ENCODE peak calls at places on chromosomes 7 and 10, in seven cellular contexts. D is D341Med, J is kidney glomerular epithelial cell, M is nucleus accumbens, S is left lobe of liver, W is fibroblast of the conjunctiva, N is psoas muscle. H is an unnamed sample.

GRCh38 chr7:14457567-14458453 is 444.7 kb downstream of the DGKB start:
- DNase-seq in D (peak), J (peak), M (no peak), S (peak), W (peak), N (peak), H (peak)

GRCh38 chr7:32161708-32162107 is 91.5 kb upstream of the PDE1C start:
- DNase-seq in D (no peak), J (peak), M (no peak), S (no peak), W (no peak), N (no peak), H (no peak)

GRCh38 chr7:29091121-29091601 is 55.2 kb downstream of the CPVL start:
- DNase-seq in D (no peak), J (no peak), M (no peak), S (no peak), W (peak), N (peak), H (no peak)

GRCh38 chr7:8147760-8148463 is 114.1 kb downstream of the ICA1 start:
- DNase-seq in D (no peak), J (no peak), M (no peak), S (no peak), W (no peak), N (no peak), H (no peak)

GRCh38 chr10:9911488-9911887 is 1106.2 kb upstream of the CELF2 start:
- DNase-seq in D (no peak), J (no peak), M (no peak), S (no peak), W (no peak), N (no peak), H (no peak)

GRCh38 chr10:31101123-31101522 is 69.5 kb upstream of the ZNF438 start:
- DNase-seq in D (no peak), J (peak), M (no peak), S (no peak), W (no peak), N (no peak), H (no peak)

GRCh38 chr7:26284995-26285632 is 6.5 kb upstream of the SNX10 start:
- DNase-seq in D (peak), J (no peak), M (no peak), S (no peak), W (no peak), N (no peak), H (no peak)

GRCh38 chr7:41457832-41458437 is 245.0 kb downstream of the INHBA start:
- DNase-seq in D (no peak), J (no peak), M (no peak), S (no peak), W (no peak), N (no peak), H (no peak)

GRCh38 chr7:1646957-1647891 is 22.9 kb upstream of the ELFN1 start:
- DNase-seq in D (peak), J (no peak), M (no peak), S (no peak), W (no peak), N (peak), H (no peak)

GRCh38 chr7:107332488-107333269 is 137.2 kb upstream of the GPR22 start:
- DNase-seq in D (no peak), J (no peak), M (no peak), S (no peak), W (no peak), N (no peak), H (no peak)

GRCh38 chr7:149196151-149196704 is 882 bp downstream of the ZNF282 start:
- DNase-seq in D (peak), J (no peak), M (peak), S (peak), W (no peak), N (no peak), H (no peak)

GRCh38 chr7:51062222-51062987 is 254.2 kb downstream of the COBL start:
- DNase-seq in D (no peak), J (no peak), M (no peak), S (no peak), W (no peak), N (no peak), H (no peak)

GRCh38 chr10:98316661-98317060 is 48.7 kb upstream of the LOXL4 start:
- DNase-seq in D (no peak), J (peak), M (no peak), S (no peak), W (no peak), N (no peak), H (no peak)

GRCh38 chr10:83332695-83333094 is 806.6 kb upstream of the GHITM start:
- DNase-seq in D (no peak), J (no peak), M (no peak), S (no peak), W (no peak), N (no peak), H (no peak)

GRCh38 chr10:102188298-102188940 is 36.2 kb downstream of the NOLC1 start:
- DNase-seq in D (no peak), J (no peak), M (no peak), S (no peak), W (no peak), N (no peak), H (no peak)

GRCh38 chr7:50331564-50332208 is 27.2 kb downstream of the IKZF1 start:
- DNase-seq in D (no peak), J (peak), M (no peak), S (no peak), W (no peak), N (no peak), H (no peak)

GRCh38 chr10:22629843-22630228 is 84.5 kb downstream of the PIP4K2A start:
- DNase-seq in D (no peak), J (no peak), M (no peak), S (no peak), W (no peak), N (no peak), H (no peak)

GRCh38 chr10:3043512-3044368 is 23.6 kb upstream of the PFKP start:
- DNase-seq in D (peak), J (peak), M (no peak), S (no peak), W (peak), N (peak), H (no peak)

GRCh38 chr7:517848-518629 is 1.6 kb downstream of the PDGFA start:
- DNase-seq in D (no peak), J (peak), M (no peak), S (peak), W (no peak), N (peak), H (no peak)

GRCh38 chr7:93194368-93194767 is 31.9 kb downstream of the HEPACAM2 start:
- DNase-seq in D (no peak), J (peak), M (no peak), S (no peak), W (no peak), N (no peak), H (no peak)

GRCh38 chr7:144656960-144657359 is 178.9 kb downstream of the TPK1 start:
- DNase-seq in D (peak), J (no peak), M (no peak), S (no peak), W (no peak), N (no peak), H (no peak)

GRCh38 chr10:89668391-89669180 is 23.5 kb upstream of the PANK1 start:
- DNase-seq in D (no peak), J (no peak), M (no peak), S (no peak), W (no peak), N (no peak), H (no peak)

GRCh38 chr7:158587425-158588084 is at the start of gene PTPRN2:
- DNase-seq in D (peak), J (peak), M (no peak), S (peak), W (peak), N (peak), H (no peak)

GRCh38 chr7:121547341-121548092 is 151.4 kb upstream of the FAM3C start:
- DNase-seq in D (peak), J (peak), M (no peak), S (no peak), W (peak), N (no peak), H (no peak)

GRCh38 chr10:108469940-108470339 is 1305.4 kb upstream of the SORCS1 start:
- DNase-seq in D (no peak), J (no peak), M (no peak), S (no peak), W (no peak), N (no peak), H (no peak)

GRCh38 chr7:134836447-134836846 is 57.0 kb downstream of the CALD1 start:
- DNase-seq in D (no peak), J (no peak), M (no peak), S (no peak), W (no peak), N (no peak), H (no peak)

GRCh38 chr7:155597753-155598140 is 46.7 kb upstream of the RBM33 start:
- DNase-seq in D (no peak), J (peak), M (no peak), S (peak), W (no peak), N (no peak), H (no peak)

GRCh38 chr7:44441079-44441478 is 49.4 kb downstream of the NUDCD3 start:
- DNase-seq in D (no peak), J (no peak), M (no peak), S (no peak), W (no peak), N (no peak), H (no peak)

GRCh38 chr7:2681954-2682799 is 5.8 kb upstream of the AMZ1 start:
- DNase-seq in D (no peak), J (no peak), M (peak), S (no peak), W (no peak), N (no peak), H (no peak)

GRCh38 chr7:30166841-30167235 is 32.1 kb downstream of the MTURN start:
- DNase-seq in D (no peak), J (no peak), M (no peak), S (no peak), W (no peak), N (no peak), H (no peak)

GRCh38 chr7:31100445-31100844 is 48.3 kb downstream of the ADCYAP1R1 start:
- DNase-seq in D (no peak), J (no peak), M (no peak), S (no peak), W (no peak), N (no peak), H (no peak)

GRCh38 chr7:28409716-28410627 is 2.3 kb upstream of the CREB5 start:
- DNase-seq in D (peak), J (no peak), M (no peak), S (no peak), W (no peak), N (peak), H (peak)

GRCh38 chr7:25852249-25852994 is 299.6 kb upstream of the NFE2L3 start:
- DNase-seq in D (peak), J (no peak), M (no peak), S (no peak), W (no peak), N (peak), H (no peak)

GRCh38 chr7:36708765-36709164 is 15.5 kb downstream of the AOAH start:
- DNase-seq in D (no peak), J (no peak), M (no peak), S (no peak), W (no peak), N (no peak), H (no peak)

GRCh38 chr7:52940511-52940910 is 94.9 kb upstream of the POM121L12 start:
- DNase-seq in D (no peak), J (no peak), M (no peak), S (no peak), W (no peak), N (no peak), H (no peak)

GRCh38 chr7:81235896-81236479 is 317.1 kb upstream of the SEMA3C start:
- DNase-seq in D (no peak), J (no peak), M (no peak), S (no peak), W (no peak), N (no peak), H (no peak)

H was measured in coronary artery.